ENCODE peak calls at places on chromosomes 6 and 20, in seven cellular contexts. O is lower lobe of right lung, R is Panc1, J is mucosa of descending colon, Z is heart left ventricle, W is mammary epithelial cell, P is H1. N is an unnamed sample.

GRCh38 chr6:89952361-89952680 is 58.1 kb downstream of the GJA10 start:
- DNase-seq in J (no peak), P (no peak), Z (no peak), R (no peak), W (no peak), O (no peak), N (no peak)

GRCh38 chr20:63624486-63624885 is 2.4 kb downstream of the GMEB2 start:
- DNase-seq in W (no peak), J (no peak), P (no peak), R (no peak), Z (no peak), O (no peak), N (no peak)

GRCh38 chr6:157265630-157266029 is 57.7 kb downstream of the TMEM242 start:
- DNase-seq in J (no peak), Z (no peak), W (no peak), P (no peak), R (no peak), O (no peak), N (no peak)

GRCh38 chr6:138287144-138287955 is 69.1 kb upstream of the PBOV1 start:
- DNase-seq in W (peak), P (no peak), R (peak), Z (no peak), J (peak), O (peak), N (no peak)

GRCh38 chr20:1971893-1972586 is 21.8 kb downstream of the PDYN start:
- DNase-seq in P (no peak), R (no peak), J (no peak), Z (no peak), W (no peak), O (no peak), N (no peak)

GRCh38 chr6:16227048-16227562 is 11.3 kb upstream of the GMPR start:
- DNase-seq in Z (no peak), R (no peak), O (no peak), W (no peak), P (no peak), J (no peak), N (no peak)

GRCh38 chr6:18693923-18694322 is 306.8 kb downstream of the RNF144B start:
- DNase-seq in O (no peak), R (no peak), W (no peak), J (no peak), P (no peak), Z (no peak), N (no peak)

GRCh38 chr20:6994452-6994851 is 227.0 kb downstream of the BMP2 start:
- DNase-seq in J (no peak), R (no peak), W (peak), Z (no peak), O (no peak), P (no peak), N (no peak)

GRCh38 chr6:139394027-139394649 is 19.7 kb upstream of the CITED2 start:
- DNase-seq in O (no peak), R (no peak), P (no peak), W (no peak), Z (no peak), J (no peak), N (no peak)

GRCh38 chr6:109482913-109483743 is at the start of gene ZBTB24:
- DNase-seq in O (peak), W (peak), J (peak), Z (peak), P (peak), R (no peak), N (peak)

GRCh38 chr6:7204726-7205125 is 97.0 kb downstream of the RREB1 start:
- DNase-seq in O (no peak), R (no peak), W (no peak), J (no peak), P (no peak), Z (no peak), N (no peak)

GRCh38 chr6:122730775-122731386 is 48.6 kb upstream of the FABP7 start:
- DNase-seq in Z (no peak), R (peak), O (no peak), J (no peak), W (peak), P (no peak), N (no peak)

GRCh38 chr6:122770835-122771601 is 8.5 kb upstream of the FABP7 start:
- DNase-seq in J (peak), R (no peak), P (no peak), O (no peak), Z (no peak), W (no peak), N (no peak)

GRCh38 chr20:59578602-59579403 is 25.5 kb upstream of the PHACTR3 start:
- DNase-seq in J (no peak), R (no peak), P (no peak), W (no peak), Z (no peak), O (no peak), N (no peak)

GRCh38 chr6:158774734-158775449 is 44.3 kb downstream of the EZR start:
- DNase-seq in O (no peak), P (no peak), J (no peak), W (no peak), R (no peak), Z (no peak), N (no peak)

GRCh38 chr6:136890194-136890558 is 31.9 kb upstream of the SLC35D3 start:
- DNase-seq in O (no peak), P (no peak), Z (no peak), W (no peak), R (no peak), J (no peak), N (no peak)

GRCh38 chr6:45955597-45955996 is 60.1 kb downstream of the CLIC5 start:
- DNase-seq in P (no peak), Z (no peak), J (no peak), O (no peak), W (no peak), R (no peak), N (no peak)

GRCh38 chr6:25027221-25027916 is 91.6 kb upstream of the RIPOR2 start:
- DNase-seq in J (peak), O (peak), P (no peak), Z (no peak), R (peak), W (no peak), N (no peak)

GRCh38 chr20:40144581-40144980 is 544.5 kb downstream of the MAFB start:
- DNase-seq in Z (no peak), P (no peak), O (no peak), W (no peak), J (no peak), R (no peak), N (no peak)

GRCh38 chr6:139164001-139164400 is 29.1 kb downstream of the HECA start:
- DNase-seq in O (no peak), Z (no peak), R (no peak), P (no peak), J (no peak), W (no peak), N (no peak)

GRCh38 chr20:58706975-58707681 is 14.5 kb downstream of the NPEPL1 start:
- DNase-seq in O (no peak), J (no peak), W (no peak), R (no peak), Z (no peak), P (no peak), N (no peak)

GRCh38 chr20:42484790-42485365 is 704.8 kb downstream of the PTPRT start:
- DNase-seq in O (no peak), J (no peak), P (no peak), W (no peak), R (no peak), Z (no peak), N (no peak)

GRCh38 chr6:113596907-113597583 is 260.1 kb upstream of the MARCKS start:
- DNase-seq in W (no peak), O (no peak), J (no peak), P (no peak), R (no peak), Z (peak), N (no peak)

GRCh38 chr20:53829086-53829703 is 235.6 kb upstream of the ZNF217 start:
- DNase-seq in P (no peak), O (no peak), Z (no peak), J (no peak), R (peak), W (peak), N (no peak)

GRCh38 chr20:59027746-59028320 is 4.3 kb downstream of the ATP5F1E start:
- DNase-seq in W (peak), P (no peak), Z (no peak), R (no peak), O (no peak), J (no peak), N (no peak)

GRCh38 chr20:36128463-36129176 is 25.9 kb upstream of the EPB41L1 start:
- DNase-seq in J (no peak), Z (no peak), P (no peak), O (no peak), W (peak), R (peak), N (no peak)

DNA sequence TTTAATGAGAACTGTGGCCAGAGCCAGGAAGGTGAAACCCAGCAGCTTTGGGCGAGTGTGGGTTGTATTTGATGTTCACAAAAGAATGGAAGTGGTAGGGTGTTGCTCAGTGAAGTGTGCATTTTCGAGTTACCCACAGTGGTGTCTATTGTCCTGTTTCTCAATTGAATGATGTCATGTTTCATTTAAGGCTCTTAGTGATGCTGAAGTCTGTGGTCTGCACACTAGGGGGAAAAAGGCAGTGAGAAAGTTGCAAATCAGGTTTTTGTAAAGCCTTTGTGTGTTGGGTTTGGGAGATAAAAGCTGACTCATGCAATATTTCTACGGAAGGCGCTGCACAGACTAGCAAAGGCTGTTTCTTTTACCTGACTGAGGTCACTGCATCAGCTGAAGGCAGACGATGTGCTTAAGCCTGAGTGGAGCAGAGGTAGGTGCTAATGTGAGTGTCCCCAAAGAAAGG is 121.1 kb downstream of the PLEKHG1 start:
- DNase-seq in W (peak), O (no peak), J (no peak), Z (no peak), P (no peak), R (no peak), N (no peak)
- TF ChIP-seq CTCF in W (peak), O (no peak), J (no peak), Z (no peak), P (no peak), R (no peak), N (no peak)

GRCh38 chr6:118263929-118264486 is 284.1 kb upstream of the PLN start:
- DNase-seq in O (no peak), R (no peak), J (no peak), W (no peak), P (no peak), Z (peak), N (no peak)
- TF ChIP-seq CTCF in O (no peak), R (peak), J (no peak), W (peak), P (no peak), Z (peak), N (peak)

DNA sequence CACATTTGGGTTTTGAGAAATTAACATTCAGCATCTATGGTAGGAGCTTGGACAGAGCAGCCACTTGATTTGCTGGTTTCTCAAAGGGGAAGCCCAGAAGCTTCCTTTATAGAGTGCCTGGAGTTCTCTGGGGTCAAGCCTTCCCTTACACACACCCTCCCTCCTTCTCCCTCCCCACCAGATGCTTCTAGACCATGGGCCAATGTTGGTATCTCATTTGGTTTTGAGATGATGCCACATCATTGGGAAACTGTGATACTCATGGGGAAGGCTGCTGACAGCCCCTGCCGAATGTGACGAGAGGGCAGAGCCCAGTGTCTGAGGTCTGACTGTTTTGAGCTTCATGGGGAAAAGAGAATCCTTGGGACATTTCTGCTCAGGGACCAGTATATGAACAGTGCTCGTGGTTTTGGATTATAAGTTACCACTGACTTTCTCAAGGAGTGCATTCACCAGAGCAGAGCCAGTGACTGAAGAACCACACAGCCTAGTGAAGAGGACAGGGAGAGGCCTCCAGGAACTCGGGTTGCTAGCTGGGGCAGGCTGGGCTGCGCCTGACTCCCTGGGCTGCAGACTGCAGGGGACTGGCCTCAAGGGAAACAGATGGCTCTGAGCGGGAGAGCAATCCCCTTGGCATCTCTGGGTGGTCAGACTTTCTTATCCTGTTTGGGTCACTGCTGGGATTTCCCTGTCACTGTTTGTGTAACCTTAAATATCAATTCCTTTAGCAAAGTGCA is 46.4 kb upstream of the CST5 start:
- DNase-seq in O (no peak), J (no peak), Z (no peak), R (no peak), P (no peak), W (no peak), N (no peak)
- TF ChIP-seq CTCF in O (no peak), J (no peak), Z (no peak), R (no peak), P (no peak), W (no peak), N (no peak)

GRCh38 chr20:60976913-60977312 is 275.1 kb upstream of the CDH4 start:
- DNase-seq in P (no peak), Z (no peak), J (no peak), W (no peak), R (no peak), O (no peak), N (no peak)
- TF ChIP-seq CTCF in P (no peak), Z (no peak), J (no peak), W (peak), R (no peak), O (no peak), N (peak)

GRCh38 chr6:94813806-94814205 is 763.5 kb upstream of the MANEA start:
- DNase-seq in Z (no peak), J (no peak), W (no peak), O (no peak), P (no peak), R (no peak), N (no peak)
- TF ChIP-seq CTCF in Z (no peak), J (no peak), W (peak), O (no peak), P (no peak), R (no peak), N (no peak)

GRCh38 chr20:44886828-44887227 is 1.3 kb downstream of the YWHAB start:
- DNase-seq in O (no peak), R (no peak), J (no peak), W (no peak), Z (no peak), P (no peak), N (no peak)

GRCh38 chr20:44884907-44885391 is 556 bp upstream of the YWHAB start:
- DNase-seq in Z (no peak), O (no peak), P (no peak), W (no peak), R (no peak), J (no peak), N (no peak)

GRCh38 chr20:44887466-44887865 is 2.0 kb downstream of the YWHAB start:
- DNase-seq in R (no peak), J (no peak), W (no peak), Z (no peak), P (no peak), O (no peak), N (no peak)

GRCh38 chr20:44886276-44886671 is 769 bp downstream of the YWHAB start:
- DNase-seq in O (no peak), Z (no peak), P (no peak), W (no peak), R (no peak), J (no peak), N (no peak)

DNA sequence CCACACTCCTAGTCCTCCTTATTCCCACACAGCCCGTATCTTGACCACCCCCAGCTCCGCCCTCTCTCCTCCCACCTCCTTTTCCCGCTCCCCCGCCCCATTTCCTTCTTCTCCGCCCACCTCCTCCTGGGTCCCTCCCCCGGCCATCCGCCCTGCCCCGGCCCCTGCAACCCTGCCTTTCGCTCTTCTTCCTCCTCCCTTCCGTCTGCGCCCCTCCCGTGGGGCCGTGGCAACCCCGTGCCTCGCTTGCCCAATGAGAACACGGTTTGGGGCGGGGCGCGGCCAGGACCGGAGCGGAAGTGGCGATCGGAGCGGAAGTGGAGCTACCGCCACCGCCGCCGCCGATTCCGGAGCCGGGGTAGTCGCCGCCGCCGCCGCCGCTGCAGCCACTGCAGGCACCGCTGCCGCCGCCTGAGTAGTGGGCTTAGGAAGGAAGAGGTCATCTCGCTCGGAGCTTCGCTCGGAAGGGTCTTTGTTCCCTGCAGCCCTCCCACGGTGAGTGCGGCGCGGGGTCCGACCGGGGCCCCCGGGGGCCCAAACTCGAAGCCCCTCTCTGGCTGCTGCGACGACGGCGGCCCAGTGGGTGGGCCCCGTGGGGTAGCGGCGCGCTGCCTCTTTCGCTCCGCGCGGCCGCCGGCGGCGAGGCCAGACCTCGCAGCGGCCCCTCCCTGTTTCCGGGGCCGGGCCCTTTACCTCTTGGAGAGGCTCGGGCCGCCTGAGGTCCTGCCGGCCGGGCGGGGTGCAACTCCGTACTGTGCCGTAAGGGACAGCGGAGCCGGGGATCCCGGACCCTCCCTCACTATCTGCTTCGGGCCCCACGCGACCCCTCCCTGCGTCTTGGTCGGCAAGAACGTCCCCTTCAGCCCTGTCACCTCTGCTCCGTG is at the start of gene YWHAB:
- DNase-seq in Z (peak), O (peak), P (peak), J (peak), W (peak), R (peak), N (peak)
- TF ChIP-seq CTCF in Z (peak), O (peak), P (peak), J (no peak), W (no peak), R (no peak), N (no peak)

GRCh38 chr6:30071081-30071818 is 4.3 kb downstream of the PPP1R11 start:
- DNase-seq in Z (peak), P (no peak), R (no peak), W (no peak), J (no peak), O (peak), N (no peak)
- TF ChIP-seq CTCF in Z (no peak), P (no peak), R (no peak), W (no peak), J (no peak), O (peak), N (no peak)

N was measured in D721Med.